ENCODE peak calls at places on chromosomes 6 and 20, in ten cellular contexts. V is nucleus accumbens; R is iPS-NIHi11; Z is astrocyte of the spinal cord; D is fibroblast of lung; O is stimulated activated CD8-positive, alpha-beta memory T cell treated with anti-CD3 and anti-CD28 coated beads, Interleukin-7, amount 100 ng/mL, for 48 hours; S is tibial nerve; U is right cardiac atrium; L is endothelial cell; Q is SHP77 treated with DMSO at 0.1 percent for 48 hours. N is an unnamed sample.

GRCh38 chr6:129140571-129140970 is 257.6 kb downstream of the LAMA2 start:
- DNase-seq in V (no peak), R (no peak), Z (peak; percentile 40), D (no peak), O (no peak), S (no peak), U (no peak), L (no peak), Q (no peak), N (no peak)

GRCh38 chr6:154998855-154999254 is 3.7 kb downstream of the TIAM2 start:
- DNase-seq in V (no peak), R (no peak), Z (no peak), D (no peak), O (no peak), S (no peak), U (no peak), L (no peak), Q (no peak), N (no peak)

GRCh38 chr6:105136433-105137350 is 43.1 kb downstream of the POPDC3 start:
- DNase-seq in V (peak; percentile 59), R (peak; percentile 97), Z (peak; percentile 65), D (peak; percentile 64), O (no peak), S (peak; percentile 21), U (peak; percentile 86), L (peak; percentile 69), Q (no peak), N (no peak)

GRCh38 chr6:169371344-169372144 is 117.9 kb upstream of the THBS2 start:
- DNase-seq in V (no peak), R (peak; percentile 39), Z (no peak), D (peak; percentile 23), O (no peak), S (no peak), U (no peak), L (no peak), Q (no peak), N (no peak)

GRCh38 chr6:80454197-80454596 is 347.7 kb downstream of the BCKDHB start:
- DNase-seq in V (no peak), R (no peak), Z (peak; percentile 94), D (peak; percentile 100), O (no peak), S (no peak), U (no peak), L (no peak), Q (no peak), N (no peak)

GRCh38 chr20:20489054-20489453 is 121.2 kb downstream of the INSM1 start:
- DNase-seq in V (no peak), R (no peak), Z (peak; percentile 38), D (peak; percentile 62), O (no peak), S (no peak), U (no peak), L (no peak), Q (no peak), N (no peak)

GRCh38 chr20:33450867-33451266 is 7.3 kb upstream of the SNTA1 start:
- DNase-seq in V (no peak), R (no peak), Z (no peak), D (peak; percentile 73), O (no peak), S (no peak), U (no peak), L (no peak), Q (no peak), N (no peak)

GRCh38 chr6:135158397-135158796 is 22.7 kb upstream of the MYB start:
- DNase-seq in V (no peak), R (no peak), Z (no peak), D (no peak), O (no peak), S (no peak), U (no peak), L (no peak), Q (no peak), N (no peak)

GRCh38 chr6:15538766-15539165 is 124.1 kb downstream of the DTNBP1 start:
- DNase-seq in V (no peak), R (no peak), Z (no peak), D (no peak), O (no peak), S (no peak), U (no peak), L (no peak), Q (no peak), N (no peak)

N was measured in iPS DF 19.7.